ENCODE peak calls at places on chromosomes 11 and 22, in ten cellular contexts. H is hepatocyte, V is GM23338, G is psoas muscle, A is stomach, S is tibial artery, C is suprapubic skin, E is vagina, L is fibroblast of lung, T is Caco-2. B is an unnamed sample.

GRCh38 chr11:67586568-67587250 is 3.1 kb downstream of the GSTP1 start:
- DNase-seq in G (no peak), S (no peak), E (no peak), L (no peak), T (no peak), V (no peak), C (no peak), A (no peak), H (no peak), B (no peak)

GRCh38 chr11:10076458-10077141 is 217.4 kb downstream of the SBF2 start:
- DNase-seq in E (no peak), G (peak; percentile 60), S (peak; percentile 55), C (no peak), V (peak; percentile 83), L (peak; percentile 73), A (peak; percentile 47), T (peak; percentile 57), H (peak; percentile 6), B (peak; percentile 54)

GRCh38 chr11:69539416-69540117 is 58.1 kb downstream of the LINC01488 start:
- DNase-seq in L (no peak), G (no peak), T (peak; percentile 32), S (peak; percentile 60), H (no peak), V (no peak), A (no peak), C (peak; percentile 62), E (no peak), B (no peak)

GRCh38 chr22:50577987-50578775 is at the start of gene CPT1B:
- DNase-seq in E (no peak), C (peak; percentile 60), L (peak; percentile 55), A (no peak), G (peak; percentile 85), V (peak; percentile 48), S (peak; percentile 3), H (no peak), T (no peak), B (peak; percentile 35)

GRCh38 chr11:10866893-10867331 is 9.1 kb upstream of the ZBED5 start:
- DNase-seq in H (peak; percentile 54), L (peak; percentile 66), T (no peak), E (no peak), C (no peak), G (no peak), V (no peak), A (no peak), S (no peak), B (peak; percentile 58)

GRCh38 chr11:43574949-43575915 is 105.3 kb upstream of the HSD17B12 start:
- DNase-seq in L (peak; percentile 61), V (peak; percentile 60), S (no peak), T (no peak), C (no peak), A (no peak), H (peak; percentile 65), E (peak; percentile 29), G (no peak), B (peak; percentile 62)

GRCh38 chr22:24008022-24008283 is 2.7 kb upstream of the GSTT4 start:
- DNase-seq in V (no peak), T (no peak), L (no peak), H (no peak), S (no peak), E (no peak), G (peak; percentile 43), C (no peak), A (no peak), B (no peak)

GRCh38 chr11:1763336-1763795 is 361 bp downstream of the CTSD start:
- DNase-seq in C (no peak), E (no peak), V (no peak), G (peak; percentile 61), L (no peak), S (no peak), H (no peak), A (no peak), T (no peak), B (no peak)

DNA sequence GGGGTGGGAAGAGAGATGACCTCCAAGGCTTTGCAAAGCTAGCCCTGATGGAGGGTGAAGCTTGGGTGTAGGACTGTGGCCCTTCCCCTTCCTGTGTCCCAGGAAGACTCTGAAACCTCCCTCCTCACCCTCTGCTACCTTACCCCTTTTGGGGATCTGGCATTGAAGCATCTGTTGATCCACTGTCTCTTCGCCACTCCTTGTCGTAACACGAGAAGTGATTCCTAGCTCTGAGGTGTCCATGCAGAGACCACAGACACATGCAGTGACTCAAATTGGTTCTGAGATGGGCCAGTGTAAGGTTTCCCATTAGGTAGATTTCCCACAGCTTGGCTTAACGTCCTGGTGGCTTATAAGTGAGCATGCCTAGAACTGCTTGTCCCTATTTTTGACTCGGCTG is 101.4 kb downstream of the ZBTB16 start:
- DNase-seq in G (peak; percentile 73), V (no peak), H (no peak), A (no peak), C (no peak), S (no peak), T (no peak), E (no peak), L (peak; percentile 53), B (no peak)
- H3K4me3 ChIP-seq in G (peak overlapping the region; percentile 62), V (no peak overlapping the region), H (no peak overlapping the region), A (no peak overlapping the region), C (peak overlapping the region; percentile 20), S (peak overlapping the region; percentile 34), T (no peak overlapping the region), E (peak overlapping the region; percentile 31), L (no peak overlapping the region), B (no peak overlapping the region)

DNA sequence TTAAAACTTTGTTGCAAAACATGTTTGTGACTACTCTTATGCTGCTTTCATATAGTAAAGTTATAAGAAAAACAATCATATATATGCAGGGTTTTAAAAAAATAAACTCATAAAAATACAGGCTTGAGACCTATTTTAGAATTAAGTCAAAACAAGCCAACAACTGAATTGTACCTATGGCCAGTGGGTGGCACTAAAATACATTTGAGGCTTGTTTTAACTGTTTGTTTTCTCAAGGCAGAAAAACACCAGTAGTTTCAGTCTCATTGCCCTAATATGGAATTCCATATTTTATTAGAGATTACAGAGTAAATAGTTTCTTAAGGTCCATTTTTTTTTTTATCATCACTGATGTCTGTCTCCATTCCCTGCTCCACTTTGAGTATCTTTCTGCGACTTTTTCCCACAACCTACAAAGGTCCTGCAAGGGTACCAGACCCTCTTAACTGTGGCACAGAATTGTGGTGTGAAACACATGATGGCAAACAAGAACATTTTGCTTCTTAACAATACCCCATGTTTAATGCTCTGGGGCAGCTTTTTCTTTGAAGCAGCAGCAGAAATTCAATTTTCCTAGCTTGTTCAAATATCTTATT is 8.5 kb upstream of the CCDC89 start:
- DNase-seq in A (no peak), V (peak; percentile 55), T (no peak), C (no peak), G (no peak), L (peak; percentile 81), S (no peak), H (peak; percentile 63), E (no peak), B (peak; percentile 70)
- TF ChIP-seq CTCF in A (peak; percentile 31), V (peak; percentile 67), T (peak; percentile 85), C (no peak), G (peak; percentile 52), L (no peak), S (peak; percentile 57), H (peak; percentile 80), E (peak; percentile 20), B (peak; percentile 56)

GRCh38 chr22:38308791-38309498 is 8.3 kb downstream of the CSNK1E start:
- DNase-seq in L (no peak), S (no peak), E (no peak), T (no peak), C (no peak), G (no peak), V (no peak), A (no peak), H (peak; percentile 5), B (no peak)

GRCh38 chr22:38304526-38304925 is 12.7 kb downstream of the CSNK1E start:
- DNase-seq in V (no peak), A (no peak), S (no peak), H (no peak), E (no peak), T (no peak), G (peak; percentile 64), C (no peak), L (no peak), B (peak; percentile 31)

GRCh38 chr22:38303974-38304373 is 13.3 kb downstream of the CSNK1E start:
- DNase-seq in S (no peak), E (no peak), H (no peak), T (no peak), L (no peak), G (peak; percentile 69), A (no peak), V (no peak), C (no peak), B (peak; percentile 22)

GRCh38 chr22:38302906-38303305 is 14.3 kb downstream of the CSNK1E start:
- DNase-seq in L (no peak), T (no peak), E (no peak), H (no peak), A (no peak), S (no peak), C (no peak), V (no peak), G (no peak), B (no peak)

DNA sequence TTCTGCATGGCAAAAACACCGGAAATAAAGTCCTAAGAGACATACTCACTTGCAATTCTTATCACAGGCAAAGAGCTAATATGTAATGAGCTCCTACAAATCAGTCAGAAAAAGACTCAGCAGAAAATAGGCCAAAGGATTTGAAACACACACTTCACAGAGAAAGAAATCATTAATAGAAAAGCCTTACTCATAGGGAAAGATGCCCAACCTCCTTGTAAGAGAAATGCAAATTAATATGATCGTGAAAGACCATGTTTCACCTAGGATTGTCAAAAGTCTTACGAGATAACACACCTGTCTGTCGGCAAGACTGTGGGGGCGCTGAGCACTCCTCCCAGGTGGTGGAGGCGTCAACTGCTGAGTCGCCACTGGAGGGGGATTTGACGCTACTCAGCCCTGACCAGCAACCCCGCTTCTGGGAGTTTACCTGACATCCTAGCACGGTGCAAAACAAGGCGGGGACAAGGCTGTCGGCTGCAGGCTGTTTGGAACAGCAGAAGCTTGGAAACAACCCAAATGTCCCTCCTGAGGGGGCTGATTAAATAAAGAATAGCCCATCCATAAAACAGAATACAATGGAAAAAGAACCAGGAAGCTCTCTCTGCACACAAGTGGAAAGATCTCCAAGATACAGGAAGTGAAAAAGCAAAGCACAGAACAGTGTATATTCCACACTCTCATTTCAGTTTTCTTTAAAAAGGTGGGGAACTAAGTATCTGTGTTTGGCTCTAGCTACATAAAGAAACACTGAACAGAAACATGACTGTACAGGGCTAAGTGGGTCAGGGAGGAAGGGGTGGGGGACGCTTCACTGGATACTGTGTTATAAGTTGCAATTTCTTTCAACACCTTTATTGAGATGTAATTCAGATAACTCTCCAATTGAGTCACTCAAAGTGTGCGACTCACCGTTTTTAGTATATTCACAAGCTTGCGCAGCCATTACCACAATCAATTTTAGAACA is 11.5 kb downstream of the CSNK1E start:
- DNase-seq in H (peak; percentile 66), S (no peak), C (no peak), G (no peak), L (peak; percentile 57), E (no peak), T (no peak), V (peak; percentile 84), A (no peak), B (peak; percentile 51)
- H3K4me3 ChIP-seq in H (no peak overlapping the region), S (no peak overlapping the region), C (peak overlapping the region; percentile 15), G (no peak overlapping the region), L (no peak overlapping the region), E (no peak overlapping the region), T (no peak overlapping the region), V (no peak overlapping the region), A (no peak overlapping the region), B (no peak overlapping the region)

DNA sequence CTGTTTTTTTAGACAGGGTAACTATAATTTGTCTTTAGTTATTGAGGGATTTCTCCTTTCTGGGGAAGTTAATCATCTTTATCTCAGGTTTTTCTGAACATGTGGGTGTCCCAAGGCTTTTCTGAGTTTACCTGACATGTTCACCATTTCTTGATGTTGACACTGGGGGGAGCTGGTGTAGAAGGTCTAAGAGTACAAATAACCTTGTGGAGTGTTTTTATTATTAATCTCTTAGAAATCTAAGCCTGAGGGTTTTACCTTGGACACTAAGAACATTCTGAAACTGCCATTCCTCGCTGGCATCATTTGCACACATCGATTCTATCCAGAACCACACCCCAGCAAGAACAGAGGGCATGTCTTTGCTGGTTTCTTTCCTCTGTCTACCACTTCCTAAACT is 15.6 kb upstream of the C11orf91 start:
- DNase-seq in A (no peak), S (no peak), V (peak; percentile 44), C (no peak), G (no peak), E (no peak), T (no peak), L (peak; percentile 60), H (no peak), B (peak; percentile 65)
- TF ChIP-seq CTCF in A (no peak), S (peak; percentile 6), V (peak; percentile 52), C (no peak), G (peak; percentile 55), E (no peak), T (peak; percentile 38), L (peak; percentile 34), H (peak; percentile 40), B (peak; percentile 36)

B was measured in cardiac fibroblast.